ENCODE peak calls at places on chromosomes 1 and 21, in eight cellular contexts. One of them, this sample, is unnamed.

GRCh38 chr1:5390497-5390896 is 601.7 kb downstream of the NPHP4 start:
- DNase-seq in astrocyte of the spinal cord: no peak
- DNase-seq in stimulated activated CD4-positive, alpha-beta T cell treated with anti-CD3 and anti-CD28 coated beads, TNF-alpha, amount 100 ng/mL, for 4 hours: no peak
- DNase-seq in WTC11: no peak
- DNase-seq in T-cell: no peak
- DNase-seq in pancreas: no peak
- DNase-seq in stomach: no peak
- DNase-seq in left colon: no peak
- DNase-seq in this sample: no peak

GRCh38 chr1:13702425-13703127 is 2.6 kb downstream of the PRDM2 start:
- DNase-seq in stomach: no peak
- DNase-seq in astrocyte of the spinal cord: no peak
- DNase-seq in WTC11: no peak
- DNase-seq in T-cell: peak
- DNase-seq in pancreas: no peak
- DNase-seq in left colon: no peak
- DNase-seq in stimulated activated CD4-positive, alpha-beta T cell treated with anti-CD3 and anti-CD28 coated beads, TNF-alpha, amount 100 ng/mL, for 4 hours: peak
- DNase-seq in this sample: peak

GRCh38 chr1:89724369-89725015 is 91.6 kb downstream of the LRRC8C start:
- DNase-seq in WTC11: no peak
- DNase-seq in T-cell: no peak
- DNase-seq in astrocyte of the spinal cord: no peak
- DNase-seq in pancreas: no peak
- DNase-seq in stimulated activated CD4-positive, alpha-beta T cell treated with anti-CD3 and anti-CD28 coated beads, TNF-alpha, amount 100 ng/mL, for 4 hours: peak
- DNase-seq in left colon: no peak
- DNase-seq in stomach: no peak
- DNase-seq in this sample: no peak

GRCh38 chr1:198672124-198672523 is 33.3 kb downstream of the PTPRC start:
- DNase-seq in T-cell: no peak
- DNase-seq in WTC11: no peak
- DNase-seq in stomach: no peak
- DNase-seq in astrocyte of the spinal cord: no peak
- DNase-seq in stimulated activated CD4-positive, alpha-beta T cell treated with anti-CD3 and anti-CD28 coated beads, TNF-alpha, amount 100 ng/mL, for 4 hours: no peak
- DNase-seq in pancreas: no peak
- DNase-seq in left colon: no peak
- DNase-seq in this sample: no peak

GRCh38 chr1:9269078-9269501 is 23.6 kb upstream of the SPSB1 start:
- DNase-seq in pancreas: no peak
- DNase-seq in stomach: no peak
- DNase-seq in left colon: no peak
- DNase-seq in WTC11: no peak
- DNase-seq in T-cell: no peak
- DNase-seq in astrocyte of the spinal cord: no peak
- DNase-seq in stimulated activated CD4-positive, alpha-beta T cell treated with anti-CD3 and anti-CD28 coated beads, TNF-alpha, amount 100 ng/mL, for 4 hours: no peak
- DNase-seq in this sample: no peak

GRCh38 chr21:45414396-45415187 is 9.6 kb downstream of the COL18A1 start:
- DNase-seq in WTC11: peak
- DNase-seq in pancreas: no peak
- DNase-seq in stimulated activated CD4-positive, alpha-beta T cell treated with anti-CD3 and anti-CD28 coated beads, TNF-alpha, amount 100 ng/mL, for 4 hours: no peak
- DNase-seq in T-cell: no peak
- DNase-seq in left colon: no peak
- DNase-seq in astrocyte of the spinal cord: no peak
- DNase-seq in stomach: no peak
- DNase-seq in this sample: no peak

GRCh38 chr21:29423521-29423920 is 124.8 kb downstream of the BACH1 start:
- DNase-seq in stimulated activated CD4-positive, alpha-beta T cell treated with anti-CD3 and anti-CD28 coated beads, TNF-alpha, amount 100 ng/mL, for 4 hours: no peak
- DNase-seq in stomach: no peak
- DNase-seq in WTC11: no peak
- DNase-seq in T-cell: no peak
- DNase-seq in pancreas: no peak
- DNase-seq in astrocyte of the spinal cord: no peak
- DNase-seq in left colon: no peak
- DNase-seq in this sample: no peak

GRCh38 chr1:93629101-93630059 is 52.3 kb downstream of the BCAR3 start:
- DNase-seq in stimulated activated CD4-positive, alpha-beta T cell treated with anti-CD3 and anti-CD28 coated beads, TNF-alpha, amount 100 ng/mL, for 4 hours: peak
- DNase-seq in WTC11: no peak
- DNase-seq in astrocyte of the spinal cord: peak
- DNase-seq in T-cell: peak
- DNase-seq in pancreas: no peak
- DNase-seq in left colon: no peak
- DNase-seq in stomach: no peak
- DNase-seq in this sample: peak

GRCh38 chr21:41766883-41767605 is at the start of gene RIPK4:
- DNase-seq in left colon: peak
- DNase-seq in pancreas: peak
- DNase-seq in stimulated activated CD4-positive, alpha-beta T cell treated with anti-CD3 and anti-CD28 coated beads, TNF-alpha, amount 100 ng/mL, for 4 hours: peak
- DNase-seq in astrocyte of the spinal cord: peak
- DNase-seq in stomach: peak
- DNase-seq in T-cell: peak
- DNase-seq in WTC11: peak
- DNase-seq in this sample: peak

GRCh38 chr1:156668801-156669637 is 8.2 kb downstream of the NES start:
- DNase-seq in WTC11: no peak
- DNase-seq in astrocyte of the spinal cord: no peak
- DNase-seq in left colon: no peak
- DNase-seq in stimulated activated CD4-positive, alpha-beta T cell treated with anti-CD3 and anti-CD28 coated beads, TNF-alpha, amount 100 ng/mL, for 4 hours: no peak
- DNase-seq in pancreas: no peak
- DNase-seq in T-cell: no peak
- DNase-seq in stomach: no peak
- DNase-seq in this sample: no peak

GRCh38 chr1:53446051-53446450 is 13.1 kb upstream of the DMRTB1 start:
- DNase-seq in astrocyte of the spinal cord: no peak
- DNase-seq in stomach: no peak
- DNase-seq in WTC11: no peak
- DNase-seq in pancreas: no peak
- DNase-seq in stimulated activated CD4-positive, alpha-beta T cell treated with anti-CD3 and anti-CD28 coated beads, TNF-alpha, amount 100 ng/mL, for 4 hours: no peak
- DNase-seq in left colon: no peak
- DNase-seq in T-cell: no peak
- DNase-seq in this sample: no peak

GRCh38 chr1:87129606-87130005 is 199.1 kb upstream of the LMO4 start:
- DNase-seq in T-cell: no peak
- DNase-seq in stomach: no peak
- DNase-seq in left colon: no peak
- DNase-seq in astrocyte of the spinal cord: no peak
- DNase-seq in stimulated activated CD4-positive, alpha-beta T cell treated with anti-CD3 and anti-CD28 coated beads, TNF-alpha, amount 100 ng/mL, for 4 hours: no peak
- DNase-seq in pancreas: no peak
- DNase-seq in WTC11: no peak
- DNase-seq in this sample: no peak

GRCh38 chr1:7421471-7422075 is 349.5 kb upstream of the VAMP3 start:
- DNase-seq in stimulated activated CD4-positive, alpha-beta T cell treated with anti-CD3 and anti-CD28 coated beads, TNF-alpha, amount 100 ng/mL, for 4 hours: no peak
- DNase-seq in stomach: peak
- DNase-seq in WTC11: peak
- DNase-seq in astrocyte of the spinal cord: no peak
- DNase-seq in T-cell: no peak
- DNase-seq in left colon: peak
- DNase-seq in pancreas: no peak
- DNase-seq in this sample: no peak

GRCh38 chr1:214678386-214678785 is 75.4 kb downstream of the CENPF start:
- DNase-seq in stomach: no peak
- DNase-seq in T-cell: no peak
- DNase-seq in astrocyte of the spinal cord: peak
- DNase-seq in pancreas: no peak
- DNase-seq in stimulated activated CD4-positive, alpha-beta T cell treated with anti-CD3 and anti-CD28 coated beads, TNF-alpha, amount 100 ng/mL, for 4 hours: no peak
- DNase-seq in left colon: peak
- DNase-seq in WTC11: no peak
- DNase-seq in this sample: no peak

GRCh38 chr1:177871633-177872562 is 98.0 kb downstream of the SEC16B start:
- DNase-seq in left colon: no peak
- DNase-seq in stimulated activated CD4-positive, alpha-beta T cell treated with anti-CD3 and anti-CD28 coated beads, TNF-alpha, amount 100 ng/mL, for 4 hours: no peak
- DNase-seq in T-cell: no peak
- DNase-seq in astrocyte of the spinal cord: no peak
- DNase-seq in WTC11: no peak
- DNase-seq in stomach: peak
- DNase-seq in pancreas: no peak
- DNase-seq in this sample: no peak

This sample was measured in effector CD4-positive, alpha-beta T cell.